ENCODE peak calls at places on chromosomes 11 and 22, in eight cellular contexts. F is pons; R is ELR; I is stimulated activated CD4-positive, alpha-beta T cell treated with anti-CD3 and anti-CD28 coated beads, Interleukin-2, amount 100 ng/mL, for 4 hours; B is kidney tubule cell; O is small intestine; A is fibroblast of the aortic adventitia; U is stimulated activated naive CD8-positive, alpha-beta T cell treated with anti-CD3 and anti-CD28 coated beads, Interleukin-15, Interleukin-2, amounts not matched to agents 100 U/mL and 50 U/mL, for 24 hours. W is an unnamed sample.

GRCh38 chr11:100735949-100736675 is 49.0 kb downstream of the ARHGAP42 start:
- DNase-seq in F (no peak), R (peak; percentile 19), I (no peak), B (peak; percentile 50), O (no peak), A (peak; percentile 15), U (no peak), W (no peak)

GRCh38 chr22:26669060-26669481 is 11.7 kb downstream of the MIAT start:
- DNase-seq in F (no peak), R (peak; percentile 67), I (no peak), B (peak; percentile 35), O (peak; percentile 26), A (no peak), U (peak; percentile 40), W (no peak)

GRCh38 chr22:27046126-27046525 is 388.7 kb downstream of the MIAT start:
- DNase-seq in F (no peak), R (no peak), I (no peak), B (no peak), O (no peak), A (no peak), U (no peak), W (no peak)

GRCh38 chr11:22244986-22245592 is 52.2 kb downstream of the ANO5 start:
- DNase-seq in F (peak; percentile 34), R (peak; percentile 20), I (no peak), B (peak; percentile 50), O (peak; percentile 31), A (peak; percentile 47), U (peak; percentile 6), W (no peak)

GRCh38 chr11:75249704-75250103 is 9.1 kb downstream of the TPBGL start:
- DNase-seq in F (no peak), R (no peak), I (no peak), B (no peak), O (no peak), A (no peak), U (no peak), W (no peak)

GRCh38 chr11:59770869-59771268 is 15.7 kb downstream of the STX3 start:
- DNase-seq in F (no peak), R (no peak), I (no peak), B (no peak), O (no peak), A (no peak), U (no peak), W (no peak)

GRCh38 chr11:59501931-59502330 is 1.4 kb upstream of the OR4D11 start:
- DNase-seq in F (no peak), R (no peak), I (no peak), B (no peak), O (no peak), A (no peak), U (no peak), W (no peak)

GRCh38 chr22:49968313-49968830 is 7.8 kb downstream of the PIM3 start:
- DNase-seq in F (no peak), R (no peak), I (no peak), B (no peak), O (no peak), A (no peak), U (peak; percentile 29), W (no peak)

GRCh38 chr22:40951795-40952602 is 821 bp downstream of the RBX1 start:
- DNase-seq in F (no peak), R (peak; percentile 35), I (no peak), B (no peak), O (no peak), A (no peak), U (no peak), W (no peak)

GRCh38 chr11:113279591-113279990 is 34.8 kb upstream of the TTC12 start:
- DNase-seq in F (no peak), R (no peak), I (no peak), B (no peak), O (no peak), A (no peak), U (no peak), W (no peak)

GRCh38 chr11:9003573-9004309 is at the start of gene NRIP3:
- DNase-seq in F (peak; percentile 28), R (peak; percentile 81), I (peak; percentile 69), B (peak; percentile 45), O (peak; percentile 72), A (peak; percentile 53), U (peak; percentile 76), W (peak; percentile 76)

W was measured in T-cell.